ENCODE peak calls at places on chromosomes 6 and 20, in eight cellular contexts. H is fibroblast of lung; N is hepatocyte; J is T-helper 1 cell; Z is T follicular helper cell; I is stimulated activated CD4-positive, alpha-beta T cell treated with anti-CD3 and anti-CD28 coated beads, Interleukin-4, amount 100 ng/mL, for 4 hours; Q is CD4-positive, alpha-beta memory T cell; A is AML-193. R is an unnamed sample.

GRCh38 chr6:135146160-135146920 is 34.8 kb upstream of the MYB start:
- DNase-seq in H (no peak), N (no peak), J (no peak), Z (no peak), I (no peak), Q (no peak), A (no peak), R (peak; percentile 34)

GRCh38 chr6:73739097-73739496 is 43.1 kb downstream of the CD109 start:
- DNase-seq in H (peak; percentile 85), N (peak; percentile 78), J (no peak), Z (no peak), I (no peak), Q (peak; percentile 53), A (peak; percentile 82), R (peak; percentile 63)

GRCh38 chr6:161076211-161076677 is 84.7 kb downstream of the MAP3K4 start:
- DNase-seq in H (no peak), N (no peak), J (peak; percentile 34), Z (peak; percentile 49), I (no peak), Q (peak; percentile 89), A (no peak), R (peak; percentile 73)

GRCh38 chr6:7674291-7674690 is 51.6 kb upstream of the BMP6 start:
- DNase-seq in H (no peak), N (no peak), J (no peak), Z (no peak), I (no peak), Q (no peak), A (no peak), R (no peak)

GRCh38 chr6:1498491-1499113 is 109.2 kb downstream of the FOXF2 start:
- DNase-seq in H (peak; percentile 29), N (no peak), J (no peak), Z (no peak), I (no peak), Q (no peak), A (no peak), R (no peak)

GRCh38 chr6:167314180-167314821 is 10.6 kb upstream of the TTLL2 start:
- DNase-seq in H (no peak), N (no peak), J (no peak), Z (no peak), I (no peak), Q (no peak), A (no peak), R (no peak)

GRCh38 chr6:43129434-43130194 is 41.5 kb upstream of the SRF start:
- DNase-seq in H (peak; percentile 55), N (peak; percentile 39), J (no peak), Z (no peak), I (no peak), Q (no peak), A (peak; percentile 28), R (no peak)

GRCh38 chr6:49987749-49988148 is 18.3 kb upstream of the DEFB113 start:
- DNase-seq in H (no peak), N (no peak), J (no peak), Z (no peak), I (no peak), Q (no peak), A (no peak), R (no peak)

GRCh38 chr6:128350416-128351254 is 169.8 kb downstream of the PTPRK start:
- DNase-seq in H (no peak), N (peak; percentile 18), J (no peak), Z (no peak), I (no peak), Q (no peak), A (no peak), R (peak; percentile 65)

GRCh38 chr6:121435444-121436069 is at the start of gene GJA1:
- DNase-seq in H (peak; percentile 88), N (peak; percentile 84), J (no peak), Z (no peak), I (no peak), Q (no peak), A (peak; percentile 15), R (peak; percentile 93)

GRCh38 chr6:34132486-34133185 is 13.3 kb downstream of the GRM4 start:
- DNase-seq in H (peak; percentile 18), N (peak; percentile 80), J (no peak), Z (no peak), I (no peak), Q (peak; percentile 18), A (peak; percentile 9), R (peak; percentile 32)

GRCh38 chr20:46998497-46999190 is 104.0 kb downstream of the EYA2 start:
- DNase-seq in H (no peak), N (peak; percentile 68), J (no peak), Z (no peak), I (no peak), Q (no peak), A (no peak), R (no peak)

GRCh38 chr20:62009322-62009721 is 56.4 kb downstream of the TAF4 start:
- DNase-seq in H (no peak), N (no peak), J (no peak), Z (no peak), I (no peak), Q (no peak), A (no peak), R (no peak)